ENCODE peak calls at places on chromosomes 13 and 19, in eight cellular contexts. One of them, this sample, is unnamed.

GRCh38 chr13:50722437-50723125 is 120.9 kb downstream of the DLEU7 start:
- DNase-seq in nucleus accumbens: no peak
- DNase-seq in activated naive CD4-positive, alpha-beta T cell treated with anti-CD3 and anti-CD28 coated beads, Interleukin-2, amount 50 U/mL, for 72 hours: no peak
- DNase-seq in ELF-1: no peak
- DNase-seq in A549: no peak
- DNase-seq in SHP77: no peak
- DNase-seq in activated T-cell treated with anti-CD3 and anti-CD28 coated beads for 1 hour: no peak
- DNase-seq in CD8-positive, alpha-beta T cell: no peak
- DNase-seq in this sample: no peak

GRCh38 chr13:113207890-113208423 is 512 bp downstream of the PCID2 start:
- DNase-seq in nucleus accumbens: no peak
- DNase-seq in activated naive CD4-positive, alpha-beta T cell treated with anti-CD3 and anti-CD28 coated beads, Interleukin-2, amount 50 U/mL, for 72 hours: no peak
- DNase-seq in ELF-1: no peak
- DNase-seq in A549: no peak
- DNase-seq in SHP77: peak
- DNase-seq in activated T-cell treated with anti-CD3 and anti-CD28 coated beads for 1 hour: no peak
- DNase-seq in CD8-positive, alpha-beta T cell: peak
- DNase-seq in this sample: no peak

GRCh38 chr19:42366676-42367075 is 23.4 kb downstream of the CNFN start:
- DNase-seq in nucleus accumbens: no peak
- DNase-seq in activated naive CD4-positive, alpha-beta T cell treated with anti-CD3 and anti-CD28 coated beads, Interleukin-2, amount 50 U/mL, for 72 hours: no peak
- DNase-seq in ELF-1: peak
- DNase-seq in A549: no peak
- DNase-seq in SHP77: no peak
- DNase-seq in activated T-cell treated with anti-CD3 and anti-CD28 coated beads for 1 hour: no peak
- DNase-seq in CD8-positive, alpha-beta T cell: no peak
- DNase-seq in this sample: no peak

GRCh38 chr19:44759083-44759804 is 10.7 kb downstream of the BCL3 start:
- DNase-seq in nucleus accumbens: no peak
- DNase-seq in activated naive CD4-positive, alpha-beta T cell treated with anti-CD3 and anti-CD28 coated beads, Interleukin-2, amount 50 U/mL, for 72 hours: no peak
- DNase-seq in ELF-1: no peak
- DNase-seq in A549: no peak
- DNase-seq in SHP77: no peak
- DNase-seq in activated T-cell treated with anti-CD3 and anti-CD28 coated beads for 1 hour: no peak
- DNase-seq in CD8-positive, alpha-beta T cell: no peak
- DNase-seq in this sample: no peak

GRCh38 chr13:57682128-57682716 is 50.7 kb downstream of the PCDH17 start:
- DNase-seq in nucleus accumbens: no peak
- DNase-seq in activated naive CD4-positive, alpha-beta T cell treated with anti-CD3 and anti-CD28 coated beads, Interleukin-2, amount 50 U/mL, for 72 hours: no peak
- DNase-seq in ELF-1: no peak
- DNase-seq in A549: no peak
- DNase-seq in SHP77: no peak
- DNase-seq in activated T-cell treated with anti-CD3 and anti-CD28 coated beads for 1 hour: no peak
- DNase-seq in CD8-positive, alpha-beta T cell: no peak
- DNase-seq in this sample: no peak

GRCh38 chr19:35288843-35289355 is 3.1 kb upstream of the MAG start:
- DNase-seq in nucleus accumbens: no peak
- DNase-seq in activated naive CD4-positive, alpha-beta T cell treated with anti-CD3 and anti-CD28 coated beads, Interleukin-2, amount 50 U/mL, for 72 hours: no peak
- DNase-seq in ELF-1: no peak
- DNase-seq in A549: no peak
- DNase-seq in SHP77: no peak
- DNase-seq in activated T-cell treated with anti-CD3 and anti-CD28 coated beads for 1 hour: no peak
- DNase-seq in CD8-positive, alpha-beta T cell: no peak
- DNase-seq in this sample: no peak

GRCh38 chr13:35478384-35479222 is 2.1 kb upstream of the MAB21L1 start:
- DNase-seq in nucleus accumbens: no peak
- DNase-seq in activated naive CD4-positive, alpha-beta T cell treated with anti-CD3 and anti-CD28 coated beads, Interleukin-2, amount 50 U/mL, for 72 hours: no peak
- DNase-seq in ELF-1: peak
- DNase-seq in A549: no peak
- DNase-seq in SHP77: no peak
- DNase-seq in activated T-cell treated with anti-CD3 and anti-CD28 coated beads for 1 hour: no peak
- DNase-seq in CD8-positive, alpha-beta T cell: no peak
- DNase-seq in this sample: no peak

GRCh38 chr13:22076658-22077057 is 405.8 kb downstream of the FGF9 start:
- DNase-seq in nucleus accumbens: no peak
- DNase-seq in activated naive CD4-positive, alpha-beta T cell treated with anti-CD3 and anti-CD28 coated beads, Interleukin-2, amount 50 U/mL, for 72 hours: no peak
- DNase-seq in ELF-1: no peak
- DNase-seq in A549: no peak
- DNase-seq in SHP77: peak
- DNase-seq in activated T-cell treated with anti-CD3 and anti-CD28 coated beads for 1 hour: no peak
- DNase-seq in CD8-positive, alpha-beta T cell: no peak
- DNase-seq in this sample: no peak

GRCh38 chr19:3284759-3285646 is 60.5 kb downstream of the CELF5 start:
- DNase-seq in nucleus accumbens: no peak
- DNase-seq in activated naive CD4-positive, alpha-beta T cell treated with anti-CD3 and anti-CD28 coated beads, Interleukin-2, amount 50 U/mL, for 72 hours: peak
- DNase-seq in ELF-1: peak
- DNase-seq in A549: peak
- DNase-seq in SHP77: peak
- DNase-seq in activated T-cell treated with anti-CD3 and anti-CD28 coated beads for 1 hour: peak
- DNase-seq in CD8-positive, alpha-beta T cell: peak
- DNase-seq in this sample: peak

GRCh38 chr13:23378009-23378632 is 55.4 kb downstream of the SACS start:
- DNase-seq in nucleus accumbens: no peak
- DNase-seq in activated naive CD4-positive, alpha-beta T cell treated with anti-CD3 and anti-CD28 coated beads, Interleukin-2, amount 50 U/mL, for 72 hours: no peak
- DNase-seq in ELF-1: no peak
- DNase-seq in A549: peak
- DNase-seq in SHP77: no peak
- DNase-seq in activated T-cell treated with anti-CD3 and anti-CD28 coated beads for 1 hour: peak
- DNase-seq in CD8-positive, alpha-beta T cell: peak
- DNase-seq in this sample: no peak

GRCh38 chr13:58907347-58907746 is 1256.4 kb downstream of the DIAPH3 start:
- DNase-seq in nucleus accumbens: no peak
- DNase-seq in activated naive CD4-positive, alpha-beta T cell treated with anti-CD3 and anti-CD28 coated beads, Interleukin-2, amount 50 U/mL, for 72 hours: no peak
- DNase-seq in ELF-1: no peak
- DNase-seq in A549: no peak
- DNase-seq in SHP77: no peak
- DNase-seq in activated T-cell treated with anti-CD3 and anti-CD28 coated beads for 1 hour: no peak
- DNase-seq in CD8-positive, alpha-beta T cell: no peak
- DNase-seq in this sample: no peak

GRCh38 chr19:5225486-5226345 is 114.9 kb downstream of the PTPRS start:
- DNase-seq in nucleus accumbens: no peak
- DNase-seq in activated naive CD4-positive, alpha-beta T cell treated with anti-CD3 and anti-CD28 coated beads, Interleukin-2, amount 50 U/mL, for 72 hours: no peak
- DNase-seq in ELF-1: peak
- DNase-seq in A549: no peak
- DNase-seq in SHP77: no peak
- DNase-seq in activated T-cell treated with anti-CD3 and anti-CD28 coated beads for 1 hour: no peak
- DNase-seq in CD8-positive, alpha-beta T cell: no peak
- DNase-seq in this sample: peak

GRCh38 chr13:99191336-99191899 is 9.2 kb upstream of the UBAC2 start:
- DNase-seq in nucleus accumbens: no peak
- DNase-seq in activated naive CD4-positive, alpha-beta T cell treated with anti-CD3 and anti-CD28 coated beads, Interleukin-2, amount 50 U/mL, for 72 hours: no peak
- DNase-seq in ELF-1: no peak
- DNase-seq in A549: no peak
- DNase-seq in SHP77: peak
- DNase-seq in activated T-cell treated with anti-CD3 and anti-CD28 coated beads for 1 hour: no peak
- DNase-seq in CD8-positive, alpha-beta T cell: no peak
- DNase-seq in this sample: no peak

GRCh38 chr19:35077411-35078223 is 36.1 kb downstream of the HPN start:
- DNase-seq in nucleus accumbens: no peak
- DNase-seq in activated naive CD4-positive, alpha-beta T cell treated with anti-CD3 and anti-CD28 coated beads, Interleukin-2, amount 50 U/mL, for 72 hours: no peak
- DNase-seq in ELF-1: no peak
- DNase-seq in A549: no peak
- DNase-seq in SHP77: no peak
- DNase-seq in activated T-cell treated with anti-CD3 and anti-CD28 coated beads for 1 hour: no peak
- DNase-seq in CD8-positive, alpha-beta T cell: no peak
- DNase-seq in this sample: no peak

GRCh38 chr19:40718774-40719391 is 2.0 kb downstream of the ITPKC start:
- DNase-seq in nucleus accumbens: no peak
- DNase-seq in activated naive CD4-positive, alpha-beta T cell treated with anti-CD3 and anti-CD28 coated beads, Interleukin-2, amount 50 U/mL, for 72 hours: no peak
- DNase-seq in ELF-1: peak
- DNase-seq in A549: peak
- DNase-seq in SHP77: peak
- DNase-seq in activated T-cell treated with anti-CD3 and anti-CD28 coated beads for 1 hour: no peak
- DNase-seq in CD8-positive, alpha-beta T cell: no peak
- DNase-seq in this sample: no peak

GRCh38 chr19:46678110-46678732 is 17.2 kb upstream of the DACT3 start:
- DNase-seq in nucleus accumbens: no peak
- DNase-seq in activated naive CD4-positive, alpha-beta T cell treated with anti-CD3 and anti-CD28 coated beads, Interleukin-2, amount 50 U/mL, for 72 hours: no peak
- DNase-seq in ELF-1: peak
- DNase-seq in A549: peak
- DNase-seq in SHP77: no peak
- DNase-seq in activated T-cell treated with anti-CD3 and anti-CD28 coated beads for 1 hour: peak
- DNase-seq in CD8-positive, alpha-beta T cell: peak
- DNase-seq in this sample: no peak

GRCh38 chr13:110363009-110363408 is 55.9 kb downstream of the COL4A2 start:
- DNase-seq in nucleus accumbens: no peak
- DNase-seq in activated naive CD4-positive, alpha-beta T cell treated with anti-CD3 and anti-CD28 coated beads, Interleukin-2, amount 50 U/mL, for 72 hours: no peak
- DNase-seq in ELF-1: peak
- DNase-seq in A549: no peak
- DNase-seq in SHP77: no peak
- DNase-seq in activated T-cell treated with anti-CD3 and anti-CD28 coated beads for 1 hour: no peak
- DNase-seq in CD8-positive, alpha-beta T cell: no peak
- DNase-seq in this sample: no peak

GRCh38 chr19:53432088-53432661 is 391 bp downstream of the ZNF761 start:
- DNase-seq in nucleus accumbens: no peak
- DNase-seq in activated naive CD4-positive, alpha-beta T cell treated with anti-CD3 and anti-CD28 coated beads, Interleukin-2, amount 50 U/mL, for 72 hours: peak
- DNase-seq in ELF-1: peak
- DNase-seq in A549: no peak
- DNase-seq in SHP77: peak
- DNase-seq in activated T-cell treated with anti-CD3 and anti-CD28 coated beads for 1 hour: no peak
- DNase-seq in CD8-positive, alpha-beta T cell: no peak
- DNase-seq in this sample: no peak

GRCh38 chr19:932647-933552 is 7.1 kb downstream of the ARID3A start:
- DNase-seq in nucleus accumbens: no peak
- DNase-seq in activated naive CD4-positive, alpha-beta T cell treated with anti-CD3 and anti-CD28 coated beads, Interleukin-2, amount 50 U/mL, for 72 hours: no peak
- DNase-seq in ELF-1: peak
- DNase-seq in A549: no peak
- DNase-seq in SHP77: no peak
- DNase-seq in activated T-cell treated with anti-CD3 and anti-CD28 coated beads for 1 hour: peak
- DNase-seq in CD8-positive, alpha-beta T cell: peak
- DNase-seq in this sample: no peak

GRCh38 chr19:22422220-22422619 is at the start of gene ZNF98:
- DNase-seq in nucleus accumbens: no peak
- DNase-seq in activated naive CD4-positive, alpha-beta T cell treated with anti-CD3 and anti-CD28 coated beads, Interleukin-2, amount 50 U/mL, for 72 hours: no peak
- DNase-seq in ELF-1: peak
- DNase-seq in A549: no peak
- DNase-seq in SHP77: peak
- DNase-seq in activated T-cell treated with anti-CD3 and anti-CD28 coated beads for 1 hour: no peak
- DNase-seq in CD8-positive, alpha-beta T cell: no peak
- DNase-seq in this sample: peak

GRCh38 chr13:28557725-28558124 is 62.8 kb upstream of the FLT1 start:
- DNase-seq in nucleus accumbens: no peak
- DNase-seq in activated naive CD4-positive, alpha-beta T cell treated with anti-CD3 and anti-CD28 coated beads, Interleukin-2, amount 50 U/mL, for 72 hours: no peak
- DNase-seq in ELF-1: no peak
- DNase-seq in A549: no peak
- DNase-seq in SHP77: no peak
- DNase-seq in activated T-cell treated with anti-CD3 and anti-CD28 coated beads for 1 hour: no peak
- DNase-seq in CD8-positive, alpha-beta T cell: no peak
- DNase-seq in this sample: no peak

GRCh38 chr19:31600731-31601295 is 251.6 kb upstream of the TSHZ3 start:
- DNase-seq in nucleus accumbens: no peak
- DNase-seq in activated naive CD4-positive, alpha-beta T cell treated with anti-CD3 and anti-CD28 coated beads, Interleukin-2, amount 50 U/mL, for 72 hours: no peak
- DNase-seq in ELF-1: no peak
- DNase-seq in A549: no peak
- DNase-seq in SHP77: no peak
- DNase-seq in activated T-cell treated with anti-CD3 and anti-CD28 coated beads for 1 hour: no peak
- DNase-seq in CD8-positive, alpha-beta T cell: no peak
- DNase-seq in this sample: no peak

This sample was measured in NT2/D1.